ENCODE peak calls at places on chromosomes 11 and 22, in ten cellular contexts. C is breast epithelium, N is fibroblast of lung, Z is psoas muscle, Q is PC-3, G is GM23338, K is BJ, M is left ventricle myocardium inferior, F is GM12864, I is GM12865. R is an unnamed sample.

GRCh38 chr11:32309541-32310217 is 125.7 kb downstream of the WT1 start:
- DNase-seq in C (no peak), N (no peak), Z (no peak), Q (peak), G (no peak), K (no peak), M (no peak), F (no peak), I (no peak), R (no peak)

GRCh38 chr11:26953770-26954392 is 40.0 kb upstream of the FIBIN start:
- DNase-seq in C (no peak), N (peak), Z (no peak), Q (no peak), G (no peak), K (no peak), M (no peak), F (no peak), I (no peak), R (peak)

GRCh38 chr11:114088836-114089235 is 29.3 kb downstream of the ZBTB16 start:
- DNase-seq in C (no peak), N (no peak), Z (peak), Q (no peak), G (no peak), K (no peak), M (no peak), F (no peak), I (no peak), R (no peak)

GRCh38 chr11:128208329-128209220 is 378.8 kb downstream of the ETS1 start:
- DNase-seq in C (peak), N (peak), Z (no peak), Q (peak), G (no peak), K (peak), M (no peak), F (no peak), I (no peak), R (peak)

GRCh38 chr22:35322126-35322525 is 22.4 kb downstream of the TOM1 start:
- DNase-seq in C (no peak), N (no peak), Z (peak), Q (no peak), G (no peak), K (no peak), M (peak), F (no peak), I (no peak), R (no peak)

GRCh38 chr22:41697126-41697775 is 2.1 kb upstream of the MEI1 start:
- DNase-seq in C (peak), N (peak), Z (peak), Q (peak), G (peak), K (peak), M (peak), F (peak), I (peak), R (peak)

GRCh38 chr11:73622920-73623593 is 23.3 kb upstream of the PLEKHB1 start:
- DNase-seq in C (no peak), N (no peak), Z (no peak), Q (peak), G (no peak), K (no peak), M (no peak), F (no peak), I (no peak), R (no peak)

GRCh38 chr11:134276396-134277175 is 407 bp downstream of the GLB1L3 start:
- DNase-seq in C (peak), N (no peak), Z (no peak), Q (no peak), G (peak), K (no peak), M (no peak), F (no peak), I (no peak), R (no peak)

GRCh38 chr11:10990637-10991036 is 132.8 kb upstream of the ZBED5 start:
- DNase-seq in C (no peak), N (no peak), Z (no peak), Q (peak), G (no peak), K (no peak), M (no peak), F (no peak), I (no peak), R (no peak)

GRCh38 chr11:116642902-116643301 is 129.9 kb downstream of the BUD13 start:
- DNase-seq in C (no peak), N (no peak), Z (no peak), Q (no peak), G (no peak), K (no peak), M (no peak), F (no peak), I (no peak), R (no peak)

GRCh38 chr11:66559141-66559861 is 9.1 kb downstream of the CTSF start:
- DNase-seq in C (no peak), N (peak), Z (peak), Q (no peak), G (peak), K (no peak), M (peak), F (no peak), I (no peak), R (peak)

GRCh38 chr11:18461909-18462308 is 6.3 kb downstream of the LDHAL6A start:
- DNase-seq in C (no peak), N (no peak), Z (no peak), Q (no peak), G (no peak), K (no peak), M (no peak), F (no peak), I (no peak), R (no peak)

GRCh38 chr11:7246179-7246578 is 5.5 kb upstream of the SYT9 start:
- DNase-seq in C (no peak), N (no peak), Z (no peak), Q (peak), G (no peak), K (no peak), M (no peak), F (no peak), I (no peak), R (no peak)

GRCh38 chr11:126491092-126491491 is 135.6 kb downstream of the ST3GAL4 start:
- DNase-seq in C (no peak), N (no peak), Z (peak), Q (no peak), G (peak), K (no peak), M (no peak), F (no peak), I (no peak), R (no peak)

GRCh38 chr11:31689559-31689958 is 121.6 kb downstream of the PAX6 start:
- DNase-seq in C (no peak), N (no peak), Z (no peak), Q (no peak), G (no peak), K (no peak), M (no peak), F (no peak), I (no peak), R (no peak)

GRCh38 chr11:63553759-63554158 is 9.4 kb downstream of the PLAAT2 start:
- DNase-seq in C (peak), N (no peak), Z (peak), Q (peak), G (no peak), K (no peak), M (no peak), F (peak), I (peak), R (no peak)

GRCh38 chr11:104968856-104969776 is 742 bp upstream of the CASP4 start:
- DNase-seq in C (peak), N (peak), Z (peak), Q (peak), G (peak), K (no peak), M (peak), F (no peak), I (no peak), R (peak)

GRCh38 chr11:111833524-111833923 is 37.9 kb downstream of the ALG9 start:
- DNase-seq in C (no peak), N (no peak), Z (no peak), Q (no peak), G (peak), K (no peak), M (no peak), F (no peak), I (no peak), R (peak)

GRCh38 chr11:112255075-112255739 is 5.5 kb downstream of the PLET1 start:
- DNase-seq in C (no peak), N (peak), Z (no peak), Q (peak), G (no peak), K (no peak), M (no peak), F (no peak), I (no peak), R (peak)

GRCh38 chr11:64633555-64634159 is 42.6 kb downstream of the SLC22A12 start:
- DNase-seq in C (no peak), N (no peak), Z (no peak), Q (no peak), G (no peak), K (no peak), M (no peak), F (no peak), I (no peak), R (no peak)

GRCh38 chr11:45264839-45265515 is 21.2 kb downstream of the SYT13 start:
- DNase-seq in C (no peak), N (peak), Z (no peak), Q (peak), G (no peak), K (peak), M (no peak), F (no peak), I (no peak), R (peak)

GRCh38 chr22:47407626-47408025 is 645.2 kb downstream of the TBC1D22A start:
- DNase-seq in C (no peak), N (no peak), Z (no peak), Q (no peak), G (no peak), K (no peak), M (no peak), F (no peak), I (no peak), R (no peak)

GRCh38 chr11:114738954-114739353 is 60.6 kb downstream of the NXPE2 start:
- DNase-seq in C (no peak), N (peak), Z (peak), Q (peak), G (peak), K (no peak), M (no peak), F (peak), I (peak), R (peak)

GRCh38 chr11:123973816-123974215 is 3.8 kb downstream of the OR10S1 start:
- DNase-seq in C (no peak), N (peak), Z (no peak), Q (peak), G (no peak), K (peak), M (no peak), F (no peak), I (no peak), R (peak)

GRCh38 chr11:15930442-15931025 is 425.8 kb downstream of the SOX6 start:
- DNase-seq in C (no peak), N (no peak), Z (no peak), Q (no peak), G (no peak), K (no peak), M (no peak), F (no peak), I (no peak), R (no peak)

GRCh38 chr11:110433393-110434333 is 3.9 kb downstream of the FDX1 start:
- DNase-seq in C (no peak), N (peak), Z (no peak), Q (peak), G (peak), K (no peak), M (no peak), F (no peak), I (peak), R (peak)

GRCh38 chr22:39625554-39626537 is 55.3 kb downstream of the CACNA1I start:
- DNase-seq in C (no peak), N (no peak), Z (no peak), Q (no peak), G (peak), K (no peak), M (no peak), F (no peak), I (no peak), R (no peak)

GRCh38 chr11:119496453-119496852 is 73.5 kb upstream of the THY1 start:
- DNase-seq in C (no peak), N (no peak), Z (no peak), Q (no peak), G (no peak), K (no peak), M (no peak), F (no peak), I (no peak), R (no peak)

GRCh38 chr11:11381471-11382100 is 28.5 kb upstream of the CSNK2A3 start:
- DNase-seq in C (no peak), N (no peak), Z (no peak), Q (no peak), G (no peak), K (no peak), M (no peak), F (no peak), I (no peak), R (no peak)

GRCh38 chr11:65210748-65211147 is 29.0 kb downstream of the CAPN1 start:
- DNase-seq in C (no peak), N (no peak), Z (no peak), Q (no peak), G (no peak), K (no peak), M (no peak), F (no peak), I (no peak), R (no peak)

GRCh38 chr11:35082322-35083180 is 56.4 kb upstream of the CD44 start:
- DNase-seq in C (peak), N (peak), Z (peak), Q (peak), G (peak), K (peak), M (peak), F (peak), I (peak), R (peak)

GRCh38 chr22:26609287-26609686 is 8.5 kb downstream of the CRYBB1 start:
- DNase-seq in C (no peak), N (no peak), Z (no peak), Q (no peak), G (no peak), K (no peak), M (no peak), F (no peak), I (no peak), R (no peak)

GRCh38 chr11:18457435-18457834 is 1.8 kb downstream of the LDHAL6A start:
- DNase-seq in C (no peak), N (no peak), Z (no peak), Q (peak), G (no peak), K (no peak), M (no peak), F (no peak), I (no peak), R (peak)

GRCh38 chr22:39546889-39547586 is 14.5 kb upstream of the RPS19BP1 start:
- DNase-seq in C (no peak), N (peak), Z (peak), Q (peak), G (no peak), K (no peak), M (no peak), F (no peak), I (no peak), R (no peak)

GRCh38 chr11:64844330-64845124 is at the start of gene CDC42BPG:
- DNase-seq in C (peak), N (peak), Z (peak), Q (peak), G (peak), K (no peak), M (peak), F (no peak), I (peak), R (peak)

GRCh38 chr11:35145249-35145648 is 6.3 kb downstream of the CD44 start:
- DNase-seq in C (no peak), N (no peak), Z (peak), Q (peak), G (no peak), K (no peak), M (no peak), F (peak), I (peak), R (no peak)

GRCh38 chr22:37686002-37686982 is at the start of gene NOL12:
- DNase-seq in C (peak), N (peak), Z (peak), Q (peak), G (peak), K (no peak), M (peak), F (peak), I (peak), R (peak)
- TF ChIP-seq CTCF in C (no peak), N (no peak), Z (no peak), Q (no peak), G (no peak), K (no peak), M (no peak), F (no peak), I (no peak), R (no peak)

DNA sequence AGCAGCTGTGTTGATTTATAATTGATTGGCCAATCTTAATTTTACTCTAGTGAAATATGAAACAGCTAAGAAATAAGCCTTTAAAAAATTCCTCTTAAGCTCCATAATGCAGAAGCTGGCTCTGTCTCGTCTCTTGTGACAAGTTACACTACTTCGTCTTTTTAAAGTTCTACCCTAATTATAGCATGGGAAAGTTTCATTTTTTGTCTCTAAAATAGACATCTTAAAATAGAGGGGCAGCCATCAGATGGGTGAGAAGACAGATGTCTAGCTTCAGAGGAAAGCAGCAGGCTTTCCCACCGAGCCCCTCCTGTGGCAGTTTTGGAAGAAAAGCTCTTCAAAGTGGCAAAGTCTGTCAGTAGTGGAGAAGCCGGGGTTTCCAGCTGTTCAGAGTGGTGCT is 39.5 kb downstream of the XRRA1 start:
- DNase-seq in C (no peak), N (no peak), Z (no peak), Q (no peak), G (no peak), K (no peak), M (no peak), F (no peak), I (peak), R (no peak)
- H3K4me3 ChIP-seq in C (no peak), N (no peak), Z (no peak), Q (no peak), G (no peak), K (no peak), M (no peak), F (no peak), I (peak), R (no peak)

GRCh38 chr11:80455818-80456217 is 1015.0 kb upstream of the TENM4 start:
- DNase-seq in C (no peak), N (no peak), Z (no peak), Q (no peak), G (no peak), K (no peak), M (no peak), F (no peak), I (no peak), R (no peak)
- TF ChIP-seq CTCF in C (no peak), N (no peak), Z (no peak), Q (no peak), G (no peak), K (no peak), M (no peak), F (no peak), I (no peak), R (no peak)

DNA sequence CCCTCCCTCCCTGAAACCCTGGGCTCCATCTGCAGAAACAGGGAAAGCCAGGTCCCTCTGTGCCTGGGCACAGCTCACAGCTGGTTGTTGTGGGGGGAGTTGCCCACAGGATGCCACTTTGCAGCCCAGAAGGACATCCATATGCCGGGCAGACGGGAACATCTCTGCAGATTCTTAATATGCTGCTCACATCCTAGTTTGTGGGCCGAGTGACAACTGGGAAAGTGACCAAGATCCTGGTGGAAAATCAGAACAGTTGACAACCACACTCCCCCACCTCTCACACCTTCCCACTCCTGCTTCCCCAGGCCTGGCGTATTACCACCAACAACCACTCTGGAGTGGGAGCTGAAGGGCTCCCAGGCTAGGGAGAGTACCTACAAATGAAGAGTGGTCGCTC is 7.3 kb upstream of the SCGB1A1 start:
- DNase-seq in C (no peak), N (no peak), Z (no peak), Q (no peak), G (no peak), K (no peak), M (no peak), F (no peak), I (no peak), R (no peak)
- H3K4me3 ChIP-seq in C (no peak), N (no peak), Z (no peak), Q (no peak), G (no peak), K (no peak), M (no peak), F (no peak), I (no peak), R (no peak)

GRCh38 chr11:72426054-72426757 is 8.1 kb downstream of the CLPB start:
- DNase-seq in C (no peak), N (no peak), Z (no peak), Q (no peak), G (no peak), K (no peak), M (no peak), F (no peak), I (no peak), R (no peak)
- TF ChIP-seq CTCF in C (no peak), N (no peak), Z (no peak), Q (no peak), G (no peak), K (no peak), M (no peak), F (no peak), I (no peak), R (no peak)

DNA sequence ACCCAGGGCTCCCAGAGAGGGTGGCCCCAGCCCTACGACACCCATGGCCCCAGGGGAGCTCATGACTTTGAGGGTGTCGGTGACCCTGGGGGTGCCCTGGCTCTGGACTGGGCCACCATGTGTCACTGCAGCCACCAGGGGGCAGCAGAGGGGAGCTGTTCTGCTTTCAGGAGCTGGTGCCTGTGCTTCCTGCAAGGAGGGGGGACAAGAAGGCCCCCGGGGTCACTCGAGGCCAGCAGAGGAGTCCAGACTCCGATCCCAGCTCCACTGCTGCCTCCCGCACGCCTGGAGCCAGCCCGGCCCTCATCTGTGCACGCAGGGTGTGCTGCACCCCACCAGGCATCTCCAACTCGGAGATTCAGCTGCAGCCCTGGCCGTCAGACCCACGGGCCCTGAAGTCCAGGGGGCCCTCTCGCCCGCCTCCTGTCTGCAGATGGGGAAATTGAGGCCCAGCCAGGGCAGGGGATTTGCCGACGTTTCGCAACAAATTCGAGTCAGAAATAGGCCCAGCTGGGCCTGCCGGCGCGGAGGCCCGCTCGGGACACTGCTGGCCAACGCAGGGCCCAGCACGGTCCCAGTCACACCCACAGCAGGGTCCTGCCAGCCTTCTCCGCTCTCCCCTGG is 29.5 kb upstream of the WNT7B start:
- DNase-seq in C (peak), N (peak), Z (peak), Q (peak), G (peak), K (no peak), M (peak), F (peak), I (peak), R (peak)
- H3K4me3 ChIP-seq in C (peak), N (no peak), Z (peak), Q (peak), G (no peak), K (peak), M (peak), F (no peak), I (no peak), R (peak)

DNA sequence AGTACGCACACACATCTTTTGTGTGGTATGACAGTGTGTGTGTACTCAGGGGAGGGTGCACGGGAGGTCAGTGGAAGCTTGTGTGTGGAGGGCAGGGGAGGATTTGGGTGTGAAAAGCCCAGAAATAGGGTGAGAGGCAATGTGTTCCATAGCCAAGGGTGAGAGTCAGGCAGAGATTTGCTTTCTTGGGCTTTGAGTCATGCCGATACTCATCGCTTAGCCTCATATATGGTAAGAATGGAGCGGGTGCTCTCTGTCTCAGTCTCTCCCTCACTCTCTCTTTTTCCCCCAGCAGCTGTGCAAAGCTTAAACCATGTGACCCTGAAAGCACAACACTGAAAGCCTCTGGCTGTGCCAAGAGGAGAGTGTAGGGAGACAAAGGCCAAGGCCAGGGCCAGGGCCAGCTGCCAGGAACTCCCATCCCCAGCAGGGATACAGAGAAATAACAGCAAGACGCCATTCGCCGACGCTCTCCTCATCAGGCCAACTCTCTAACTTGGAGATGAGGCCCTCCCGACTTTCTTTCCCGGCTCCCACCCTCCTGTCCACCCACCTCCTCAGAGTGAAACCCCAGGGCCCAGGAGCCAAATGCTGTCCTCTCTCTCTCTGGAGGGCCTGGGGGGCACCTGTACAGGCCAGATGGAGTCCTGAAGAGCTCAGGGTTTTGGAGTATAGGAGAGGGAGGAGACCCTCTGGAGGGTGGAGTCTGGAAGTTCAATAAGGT is 20.3 kb upstream of the MICAL3 start:
- DNase-seq in C (no peak), N (peak), Z (peak), Q (no peak), G (no peak), K (no peak), M (peak), F (no peak), I (no peak), R (no peak)
- TF ChIP-seq CTCF in C (no peak), N (no peak), Z (no peak), Q (no peak), G (no peak), K (no peak), M (no peak), F (no peak), I (no peak), R (no peak)

R was measured in fibroblast of pulmonary artery.